ENCODE peak calls at places on chromosomes 4 and X, in eight cellular contexts. Z, H, Y, T, K, X, I and R are unnamed samples.

GRCh38 chr4:84677093-84677492 is 94.2 kb downstream of the CDS1 start:
- DNase-seq in X (no peak), H (no peak), Y (no peak), Z (no peak), I (no peak), T (no peak), K (no peak), R (peak)

GRCh38 chrX:77446029-77446585 is 1.1 kb upstream of the FGF16 start:
- DNase-seq in K (peak), T (no peak), Y (no peak), X (no peak), H (no peak), I (peak), Z (peak), R (no peak)

GRCh38 chr4:25234390-25235367 is 846 bp downstream of the PI4K2B start:
- DNase-seq in T (peak), K (peak), Y (peak), Z (peak), H (peak), X (peak), I (peak), R (peak)

GRCh38 chr4:75036046-75036445 is 103.1 kb downstream of the PARM1 start:
- DNase-seq in K (no peak), H (no peak), Z (no peak), I (no peak), T (no peak), X (no peak), Y (no peak), R (no peak)

GRCh38 chr4:211033-211511 is 86.8 kb downstream of the ZNF718 start:
- DNase-seq in K (no peak), H (no peak), Z (no peak), Y (no peak), I (no peak), T (no peak), X (no peak), R (no peak)

GRCh38 chr4:26104056-26104685 is 190.2 kb downstream of the SMIM20 start:
- DNase-seq in I (no peak), K (no peak), Z (no peak), H (no peak), T (no peak), Y (no peak), X (no peak), R (no peak)

GRCh38 chr4:140702096-140702757 is 54.0 kb downstream of the TBC1D9 start:
- DNase-seq in K (no peak), Z (no peak), I (no peak), T (no peak), Y (no peak), H (peak), X (no peak), R (no peak)

GRCh38 chr4:84495448-84496221 is 3.5 kb downstream of the NKX6-1 start:
- DNase-seq in X (no peak), H (no peak), Z (no peak), K (peak), Y (no peak), T (no peak), I (no peak), R (no peak)

GRCh38 chrX:47202877-47203276 is 9.2 kb downstream of the UBA1 start:
- DNase-seq in K (no peak), Y (no peak), T (no peak), Z (peak), X (no peak), H (no peak), I (no peak), R (no peak)

GRCh38 chr4:27089186-27089585 is 228.5 kb downstream of the STIM2 start:
- DNase-seq in T (no peak), K (no peak), X (no peak), Z (no peak), Y (no peak), I (no peak), H (no peak), R (no peak)

GRCh38 chr4:76147454-76148141 is 599 bp downstream of the NUP54 start:
- DNase-seq in X (peak), I (peak), Z (peak), K (peak), T (peak), Y (peak), H (peak), R (peak)

GRCh38 chr4:10417720-10418119 is 39.5 kb downstream of the ZNF518B start:
- DNase-seq in H (no peak), Z (no peak), X (no peak), T (no peak), I (no peak), Y (peak), K (no peak), R (no peak)

DNA sequence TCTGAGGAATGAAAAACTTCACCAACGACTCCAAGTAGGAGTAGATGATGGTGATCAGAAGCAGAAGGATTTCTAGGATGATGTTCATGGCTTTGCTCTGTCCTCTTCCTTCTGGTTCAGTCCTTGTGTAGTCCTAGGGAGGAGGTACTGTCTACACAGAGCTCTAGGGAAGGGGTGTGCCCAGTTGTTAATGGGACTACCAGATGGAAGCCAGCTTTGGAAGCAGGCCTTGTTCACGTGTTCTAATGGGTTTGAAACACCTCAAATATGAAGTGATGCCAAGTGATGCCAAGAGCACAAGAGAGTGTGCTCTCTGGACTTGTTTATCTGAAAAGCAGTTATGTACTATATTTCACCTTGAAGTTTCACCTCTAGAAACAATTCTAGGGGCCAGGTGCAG is at the start of gene HSD17B13:
- DNase-seq in X (no peak), Z (no peak), T (no peak), K (no peak), I (no peak), H (no peak), Y (no peak), R (no peak)
- H3K27ac ChIP-seq in X (no peak), Z (no peak), T (no peak), K (no peak), I (peak), H (no peak), Y (no peak), R (no peak)

GRCh38 chr4:2934813-2935761 is 28.1 kb downstream of the NOP14 start:
- DNase-seq in X (peak), T (peak), H (peak), Y (peak), Z (peak), K (peak), I (peak), R (peak)

GRCh38 chr4:2937146-2937857 is 25.9 kb downstream of the NOP14 start:
- DNase-seq in X (no peak), I (no peak), Z (no peak), H (peak), T (no peak), Y (no peak), K (no peak), R (no peak)

GRCh38 chr4:2937986-2938385 is 25.2 kb downstream of the NOP14 start:
- DNase-seq in H (no peak), K (no peak), Z (no peak), I (no peak), Y (no peak), X (no peak), T (no peak), R (no peak)

GRCh38 chr4:2935762-2936743 is 27.2 kb downstream of the NOP14 start:
- DNase-seq in I (no peak), Y (no peak), H (peak), K (peak), X (peak), Z (peak), T (no peak), R (no peak)

GRCh38 chr4:2936773-2937145 is 26.4 kb downstream of the NOP14 start:
- DNase-seq in Z (no peak), I (no peak), X (peak), K (no peak), H (peak), T (no peak), Y (no peak), R (no peak)
- H3K27ac ChIP-seq in Z (no peak), I (no peak), X (no peak), K (no peak), H (peak), T (no peak), Y (peak), R (no peak)

GRCh38 chr4:1576961-1577814 is 106.9 kb downstream of the FAM53A start:
- DNase-seq in T (no peak), Z (peak), K (peak), Y (no peak), H (no peak), X (no peak), I (no peak), R (no peak)
- H3K27ac ChIP-seq in T (no peak), Z (no peak), K (no peak), Y (no peak), H (no peak), X (no peak), I (no peak), R (no peak)

GRCh38 chr4:72375050-72375736 is 193.8 kb downstream of the ADAMTS3 start:
- DNase-seq in X (peak), Y (no peak), K (no peak), I (no peak), T (no peak), H (peak), Z (no peak), R (peak)
- H3K27ac ChIP-seq in X (no peak), Y (no peak), K (no peak), I (no peak), T (no peak), H (no peak), Z (no peak), R (no peak)

DNA sequence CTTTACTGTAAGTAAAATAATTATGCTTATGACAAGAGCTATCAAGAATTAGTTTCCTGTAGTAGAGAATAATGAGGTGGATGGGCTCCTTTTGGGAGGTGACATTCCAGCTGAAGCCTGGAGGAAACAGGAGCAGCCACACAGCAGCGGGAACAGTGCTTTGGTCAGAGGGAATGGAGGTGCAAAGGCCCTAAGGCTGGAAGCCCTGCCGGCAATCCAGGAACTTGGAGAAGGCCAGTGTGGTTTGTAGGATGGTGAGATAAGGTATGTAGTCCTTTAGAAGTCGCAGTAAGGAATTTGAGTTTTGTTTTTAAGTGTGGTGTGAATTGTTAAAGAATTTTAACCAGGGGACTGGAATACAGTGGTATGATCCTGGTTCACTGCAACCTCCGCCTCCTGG is 8.1 kb downstream of the TMEM131L start:
- DNase-seq in Y (no peak), T (no peak), I (no peak), H (no peak), K (no peak), Z (no peak), X (no peak), R (no peak)
- H3K27ac ChIP-seq in Y (no peak), T (no peak), I (no peak), H (no peak), K (no peak), Z (no peak), X (no peak), R (no peak)

GRCh38 chrX:29662101-29662500 is 553.3 kb upstream of the MAGEB2 start:
- DNase-seq in Y (no peak), T (peak), I (no peak), K (no peak), H (peak), X (peak), Z (no peak), R (peak)

GRCh38 chrX:29662759-29663503 is 552.4 kb upstream of the MAGEB2 start:
- DNase-seq in K (no peak), Y (no peak), X (peak), T (peak), H (peak), Z (no peak), I (no peak), R (peak)

GRCh38 chrX:29661290-29661689 is 554.1 kb upstream of the MAGEB2 start:
- DNase-seq in Z (no peak), H (no peak), Y (no peak), T (no peak), I (no peak), K (no peak), X (peak), R (no peak)

GRCh38 chrX:29666361-29666760 is 549.0 kb upstream of the MAGEB2 start:
- DNase-seq in I (no peak), H (no peak), K (no peak), Z (no peak), Y (no peak), X (no peak), T (no peak), R (peak)

DNA sequence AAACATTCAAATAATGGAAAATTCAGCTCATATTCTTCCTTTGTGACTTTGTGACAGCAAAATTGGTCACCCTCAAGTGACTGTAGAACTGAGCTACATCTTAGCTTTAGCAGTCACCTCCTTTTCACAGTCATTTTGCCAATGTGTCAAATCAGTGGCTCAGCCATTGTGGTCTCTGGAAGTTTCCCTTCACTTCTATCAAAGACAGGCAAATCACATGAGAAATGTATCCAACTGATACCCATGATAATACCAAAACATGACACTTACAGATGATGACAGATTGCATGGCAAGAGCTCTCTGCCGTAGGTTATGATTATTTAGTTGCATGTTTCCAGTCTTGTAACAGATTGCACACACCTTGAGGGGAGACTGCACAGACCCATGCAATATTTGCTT is 549.8 kb upstream of the MAGEB2 start:
- DNase-seq in I (no peak), H (no peak), T (no peak), Y (no peak), Z (no peak), K (no peak), X (no peak), R (no peak)
- H3K27ac ChIP-seq in I (no peak), H (no peak), T (no peak), Y (no peak), Z (no peak), K (no peak), X (no peak), R (no peak)

DNA sequence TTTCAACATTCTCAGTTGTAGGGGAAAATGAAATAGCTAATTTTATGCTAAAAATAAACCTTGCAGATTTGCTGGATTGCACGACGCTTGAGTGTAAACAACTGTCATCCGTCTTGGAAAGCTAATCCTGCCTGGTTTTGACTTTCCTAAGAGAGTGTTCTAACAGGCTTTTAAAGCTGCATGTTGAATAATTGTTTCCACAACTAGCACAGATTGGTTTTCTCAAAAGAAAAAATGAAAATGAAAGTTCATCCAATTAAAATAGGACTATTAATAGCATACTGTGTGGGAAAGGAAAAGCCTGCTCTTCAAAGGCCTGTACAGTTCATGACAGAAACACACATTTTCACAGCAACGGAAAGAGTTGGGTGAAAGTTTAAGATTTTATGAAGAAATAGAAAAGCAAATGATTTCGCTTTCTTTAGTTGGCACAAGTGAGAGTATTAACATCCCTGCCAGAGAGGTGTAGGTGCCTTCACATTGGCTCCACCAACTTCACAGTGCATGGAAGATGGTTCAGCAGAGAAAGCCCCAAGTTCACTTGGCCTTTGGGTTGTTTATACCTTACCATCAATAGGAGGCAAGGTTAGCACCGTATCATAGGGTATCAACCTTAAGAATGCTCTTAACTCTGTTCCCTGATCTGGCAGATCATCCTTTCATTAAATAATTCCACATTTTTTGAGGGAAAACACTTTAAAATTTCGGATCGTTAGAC is 140.0 kb upstream of the GUCY1A1 start:
- DNase-seq in Z (no peak), I (no peak), K (no peak), H (no peak), X (peak), T (no peak), Y (no peak), R (no peak)
- H3K27ac ChIP-seq in Z (peak), I (peak), K (no peak), H (no peak), X (no peak), T (no peak), Y (peak), R (no peak)

GRCh38 chr4:148574066-148574465 is 131.9 kb upstream of the NR3C2 start:
- DNase-seq in Y (no peak), T (no peak), Z (no peak), X (no peak), K (no peak), H (no peak), I (no peak), R (no peak)
- H3K27ac ChIP-seq in Y (no peak), T (no peak), Z (no peak), X (no peak), K (no peak), H (no peak), I (no peak), R (peak)